ENCODE peak calls at places on chromosomes 6 and 20, in six cellular contexts. R is stomach, Z is SK-N-SH, T is esophagus squamous epithelium, P is prostate gland, U is GM13976. B is an unnamed sample.

GRCh38 chr6:106749611-106750010 is 120.2 kb downstream of the QRSL1 start:
- DNase-seq in T (no peak), U (no peak), R (no peak), Z (no peak), P (no peak), B (no peak)

GRCh38 chr6:34447915-34448314 is 18.0 kb upstream of the PACSIN1 start:
- DNase-seq in U (no peak), T (no peak), R (no peak), P (no peak), Z (no peak), B (no peak)

GRCh38 chr20:45518282-45518681 is 2.9 kb upstream of the SPINT3 start:
- DNase-seq in U (no peak), R (no peak), Z (no peak), P (peak), T (no peak), B (no peak)

GRCh38 chr6:10418862-10419748 is 4.2 kb upstream of the TFAP2A start:
- DNase-seq in Z (no peak), P (peak), U (peak), R (no peak), T (no peak), B (no peak)

GRCh38 chr6:73565767-73566485 is 45.1 kb upstream of the EEF1A1 start:
- DNase-seq in P (no peak), R (no peak), T (no peak), Z (no peak), U (no peak), B (no peak)

GRCh38 chr6:163719028-163719742 is 304.7 kb downstream of the QKI start:
- DNase-seq in P (no peak), T (no peak), R (peak), U (no peak), Z (peak), B (peak)

GRCh38 chr6:14542670-14543366 is 425.2 kb downstream of the CD83 start:
- DNase-seq in T (no peak), R (no peak), U (peak), Z (no peak), P (no peak), B (no peak)

GRCh38 chr6:150514806-150515362 is 84.8 kb upstream of the PLEKHG1 start:
- DNase-seq in T (no peak), Z (no peak), R (no peak), P (peak), U (no peak), B (no peak)

GRCh38 chr6:2630362-2630761 is 120.4 kb downstream of the MYLK4 start:
- DNase-seq in Z (no peak), U (no peak), T (no peak), R (no peak), P (no peak), B (no peak)

GRCh38 chr20:49313271-49313670 is 35.4 kb upstream of the ZNFX1 start:
- DNase-seq in U (no peak), R (no peak), Z (no peak), P (no peak), T (no peak), B (no peak)

GRCh38 chr6:102390541-102390940 is 997.0 kb downstream of the GRIK2 start:
- DNase-seq in Z (peak), U (no peak), T (no peak), R (no peak), P (no peak), B (peak)

GRCh38 chr6:170003027-170003426 is 251.6 kb downstream of the ERMARD start:
- DNase-seq in Z (no peak), T (no peak), U (no peak), R (no peak), P (no peak), B (no peak)
- TF ChIP-seq CTCF in Z (no peak), T (no peak), U (no peak), R (no peak), P (no peak), B (no peak)

DNA sequence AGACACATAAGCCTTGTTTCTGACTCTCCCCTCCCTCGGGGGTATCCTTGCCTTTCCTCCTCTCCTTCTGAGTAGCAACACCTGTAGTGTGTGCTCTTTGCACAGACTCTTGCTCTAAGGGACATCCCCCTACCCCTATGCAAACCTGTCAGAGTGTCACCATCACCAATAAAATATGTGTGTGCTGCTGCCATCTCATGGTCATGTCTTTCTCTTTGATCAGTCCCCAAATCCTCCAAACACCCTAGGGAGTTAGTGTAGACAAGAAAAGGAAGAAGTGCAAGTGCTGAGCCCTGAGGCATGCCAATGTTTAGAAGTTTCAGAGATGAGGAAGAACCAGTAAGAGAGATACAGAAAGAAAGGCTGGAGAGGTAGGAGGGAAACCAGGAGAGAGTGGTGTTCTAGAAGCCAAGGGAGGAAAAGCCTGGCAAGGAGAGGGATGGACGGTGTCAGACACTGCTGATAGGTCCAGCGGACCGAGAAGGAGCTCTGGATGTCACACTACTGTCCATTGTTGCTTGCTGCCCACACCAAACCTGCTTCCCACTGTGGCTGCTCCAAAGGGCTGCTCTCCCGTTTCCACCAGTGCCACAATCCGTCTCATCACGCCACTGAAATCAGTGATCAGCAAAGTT is 16.4 kb downstream of the TRMT6 start:
- DNase-seq in P (no peak), R (no peak), U (peak), T (no peak), Z (peak), B (no peak)
- TF ChIP-seq CTCF in P (peak), R (no peak), U (peak), T (no peak), Z (peak), B (no peak)

DNA sequence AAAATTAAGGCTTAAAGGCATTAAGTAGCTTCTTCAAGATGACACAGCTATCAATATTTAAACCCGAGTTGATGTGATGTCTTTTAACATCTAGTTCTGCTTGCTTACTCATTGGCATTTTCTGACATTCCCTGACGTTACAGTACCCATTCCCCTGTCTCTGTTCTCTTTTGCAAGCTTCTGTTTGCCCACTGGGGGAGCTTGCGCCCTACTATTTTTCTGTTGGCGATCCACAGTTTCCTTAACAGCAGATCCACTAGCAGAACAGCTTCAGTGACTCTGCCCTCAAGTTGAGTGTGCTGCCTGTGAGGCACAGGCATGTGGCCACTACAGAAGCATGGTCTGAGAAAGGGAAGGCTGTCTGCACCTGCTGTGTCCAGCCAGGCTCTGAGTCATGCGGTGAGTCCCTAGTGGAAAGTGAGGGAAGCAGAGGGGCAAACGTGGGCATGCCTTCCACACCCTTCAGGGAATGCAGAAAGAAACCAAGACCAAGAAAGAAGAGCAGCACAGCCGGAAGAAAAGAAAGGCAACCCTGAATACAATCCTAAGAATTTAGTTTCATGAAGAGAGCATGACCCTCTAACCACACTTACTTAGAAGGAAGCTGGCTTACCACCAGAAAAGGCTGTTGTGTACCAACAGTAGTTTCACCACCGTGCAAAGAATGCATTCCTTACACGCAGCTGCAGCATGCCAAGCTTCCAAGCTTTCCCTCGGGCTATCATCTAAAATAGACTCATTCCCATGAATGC is 97.7 kb upstream of the VGLL2 start:
- DNase-seq in P (peak), T (no peak), U (no peak), Z (no peak), R (no peak), B (no peak)
- TF ChIP-seq CTCF in P (peak), T (no peak), U (no peak), Z (no peak), R (no peak), B (no peak)

DNA sequence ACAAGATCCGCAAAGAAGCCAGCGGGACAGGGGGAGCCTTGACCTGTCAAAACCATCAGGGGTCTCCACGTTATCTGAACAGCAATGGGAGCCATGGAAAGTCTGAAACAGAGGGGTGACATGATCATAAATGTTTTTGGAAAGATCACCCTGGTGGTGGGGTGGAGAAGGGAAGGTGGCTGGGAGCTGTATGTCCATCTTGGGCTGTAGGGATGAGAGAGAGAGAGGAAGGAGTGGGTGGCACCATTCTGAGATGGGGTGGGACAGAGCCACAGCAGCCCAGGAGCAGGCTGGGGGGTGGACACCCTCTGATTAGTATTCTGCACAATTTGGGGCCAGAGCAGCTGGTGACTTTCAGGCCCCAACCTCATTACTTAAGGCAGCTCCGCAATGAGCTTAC is 30.1 kb downstream of the ANKRD60 start:
- DNase-seq in Z (no peak), R (no peak), P (no peak), U (no peak), T (no peak), B (no peak)
- TF ChIP-seq CTCF in Z (no peak), R (no peak), P (no peak), U (no peak), T (no peak), B (no peak)

DNA sequence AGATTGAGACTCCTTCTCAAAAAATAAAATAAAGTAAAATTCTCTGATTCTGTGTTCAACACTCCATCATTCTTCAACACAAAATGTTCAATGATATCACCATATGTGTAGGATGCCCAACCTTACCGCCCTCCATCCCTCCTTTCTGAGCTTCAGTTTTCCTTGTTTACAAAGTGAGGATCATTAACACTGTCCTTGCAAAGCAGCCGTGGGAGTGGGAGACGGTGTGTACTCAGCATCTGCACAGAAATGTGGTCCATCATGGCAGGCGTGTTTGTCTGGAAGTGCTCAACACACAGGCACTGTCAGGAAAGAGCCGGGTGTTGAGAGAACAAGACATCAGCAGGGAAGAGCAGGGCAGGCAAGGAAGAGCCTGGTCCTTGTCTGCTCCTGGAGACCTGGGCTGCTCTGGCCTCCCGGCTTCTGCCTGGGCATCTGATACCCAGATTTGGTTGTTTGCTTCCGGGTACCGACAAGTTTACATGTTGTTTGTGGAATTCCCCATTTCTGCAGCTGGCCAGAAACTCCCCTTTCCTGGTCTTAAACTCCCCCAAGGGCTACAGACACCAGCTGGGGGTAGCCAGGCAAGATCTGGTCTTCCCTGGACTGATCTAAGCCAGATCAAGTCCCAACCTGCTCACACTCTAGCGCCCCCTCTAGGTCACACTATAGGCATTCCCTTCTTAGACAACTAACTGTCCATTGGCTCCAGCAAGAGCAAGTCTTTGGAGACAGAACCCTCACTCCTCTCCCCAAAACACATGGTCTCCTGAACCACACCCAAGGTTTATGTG is 26.7 kb upstream of the TTPAL start:
- DNase-seq in R (no peak), Z (peak), P (no peak), T (no peak), U (peak), B (peak)
- TF ChIP-seq CTCF in R (no peak), Z (peak), P (no peak), T (no peak), U (no peak), B (no peak)

GRCh38 chr6:3822747-3823445 is 26.3 kb upstream of the FAM50B start:
- DNase-seq in R (peak), Z (no peak), T (no peak), P (no peak), U (no peak), B (no peak)

GRCh38 chr6:3823671-3824070 is 25.5 kb upstream of the FAM50B start:
- DNase-seq in P (no peak), U (no peak), Z (no peak), T (no peak), R (no peak), B (no peak)

GRCh38 chr6:3829285-3829684 is 19.9 kb upstream of the FAM50B start:
- DNase-seq in U (no peak), R (no peak), Z (no peak), P (no peak), T (no peak), B (no peak)

GRCh38 chr6:3825851-3826581 is 23.2 kb upstream of the FAM50B start:
- DNase-seq in T (no peak), U (no peak), R (peak), P (peak), Z (peak), B (no peak)

DNA sequence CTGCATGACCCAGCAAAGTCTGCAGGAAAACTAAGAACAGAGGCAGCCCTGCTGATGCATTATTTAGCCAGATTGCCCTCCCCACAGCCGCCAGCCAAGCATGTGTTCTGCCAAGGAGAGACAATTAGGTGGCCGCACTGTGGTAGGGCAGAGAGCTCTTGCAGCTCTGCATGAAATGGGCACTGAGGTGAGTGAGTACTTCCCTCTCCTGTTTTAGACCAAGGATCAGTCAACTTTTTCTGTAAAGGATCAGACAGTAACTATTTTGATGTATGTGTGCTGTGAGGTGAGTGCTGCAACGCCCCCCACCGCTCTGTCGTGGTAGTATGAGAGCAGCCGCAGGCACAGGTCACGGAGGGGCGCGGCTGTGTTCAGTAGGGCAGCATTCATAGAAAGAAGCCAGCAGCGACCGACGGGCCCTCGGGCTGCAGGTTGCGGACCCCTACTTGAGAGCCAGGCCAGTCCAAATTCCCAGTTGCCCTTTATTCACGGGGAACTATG is 23.8 kb upstream of the FAM50B start:
- DNase-seq in U (no peak), P (peak), T (no peak), Z (no peak), R (peak), B (peak)
- TF ChIP-seq CTCF in U (no peak), P (peak), T (no peak), Z (peak), R (no peak), B (no peak)

DNA sequence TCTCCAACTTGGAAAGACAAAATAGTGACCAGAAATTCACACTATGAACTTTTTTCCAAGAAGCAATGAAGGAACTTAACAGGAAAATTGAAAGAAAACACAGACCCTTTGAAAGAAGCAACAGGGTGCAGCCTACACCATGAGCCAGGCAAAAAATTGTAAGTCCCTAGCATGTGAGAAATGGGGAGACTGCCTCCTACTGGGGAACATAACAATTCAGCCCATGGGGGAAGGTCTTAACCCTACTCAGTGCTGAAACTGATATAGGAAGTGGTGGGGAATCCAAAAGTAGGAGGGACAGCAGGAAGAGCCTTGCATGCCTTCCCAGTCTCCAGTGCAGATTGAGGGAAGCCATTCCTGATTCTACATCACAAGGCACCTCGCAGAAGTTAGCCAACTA is 235.1 kb upstream of the UFL1 start:
- DNase-seq in T (no peak), P (no peak), R (no peak), Z (no peak), U (no peak), B (no peak)
- TF ChIP-seq CTCF in T (no peak), P (no peak), R (no peak), Z (no peak), U (no peak), B (no peak)

B was measured in glutamatergic neuron.